ENCODE peak calls at places on chromosome 1, in five cellular contexts. One of them, this sample, is unnamed.

GRCh38 chr1:24410750-24411149 is 2.8 kb downstream of the STPG1 start:
- DNase-seq in esophagus squamous epithelium: no peak
- DNase-seq in kidney: no peak
- DNase-seq in pancreas: no peak
- DNase-seq in uterus: no peak
- DNase-seq in this sample: no peak

GRCh38 chr1:214386747-214387146 is 105.8 kb downstream of the SMYD2 start:
- DNase-seq in uterus: no peak
- DNase-seq in esophagus squamous epithelium: no peak
- DNase-seq in pancreas: no peak
- DNase-seq in kidney: no peak
- DNase-seq in this sample: peak; percentile 50

GRCh38 chr1:174815036-174815435 is 184.7 kb upstream of the CACYBP start:
- DNase-seq in pancreas: no peak
- DNase-seq in esophagus squamous epithelium: no peak
- DNase-seq in uterus: no peak
- DNase-seq in kidney: no peak
- DNase-seq in this sample: no peak

GRCh38 chr1:156160744-156161181 is 7.4 kb downstream of the SEMA4A start:
- DNase-seq in esophagus squamous epithelium: no peak
- DNase-seq in kidney: peak; percentile 94
- DNase-seq in uterus: peak; percentile 85
- DNase-seq in pancreas: peak; percentile 81
- DNase-seq in this sample: peak; percentile 94

GRCh38 chr1:6106321-6106731 is 60.6 kb downstream of the KCNAB2 start:
- DNase-seq in uterus: no peak
- DNase-seq in esophagus squamous epithelium: no peak
- DNase-seq in pancreas: peak; percentile 51
- DNase-seq in kidney: peak; percentile 57
- DNase-seq in this sample: peak; percentile 46

GRCh38 chr1:1021860-1022259 is 1.9 kb downstream of the AGRN start:
- DNase-seq in uterus: no peak
- DNase-seq in pancreas: no peak
- DNase-seq in kidney: no peak
- DNase-seq in esophagus squamous epithelium: no peak
- DNase-seq in this sample: no peak

GRCh38 chr1:7224644-7225043 is 439.4 kb downstream of the CAMTA1 start:
- DNase-seq in pancreas: no peak
- DNase-seq in uterus: no peak
- DNase-seq in esophagus squamous epithelium: no peak
- DNase-seq in kidney: no peak
- DNase-seq in this sample: no peak

GRCh38 chr1:204153667-204154066 is 1.8 kb upstream of the ETNK2 start:
- DNase-seq in pancreas: no peak
- DNase-seq in esophagus squamous epithelium: no peak
- DNase-seq in uterus: no peak
- DNase-seq in kidney: peak; percentile 28
- DNase-seq in this sample: no peak

GRCh38 chr1:202016022-202016624 is 5.7 kb downstream of the ELF3 start:
- DNase-seq in esophagus squamous epithelium: no peak
- DNase-seq in uterus: no peak
- DNase-seq in pancreas: no peak
- DNase-seq in kidney: no peak
- DNase-seq in this sample: no peak

GRCh38 chr1:220342853-220343252 is 70.6 kb upstream of the RAB3GAP2 start:
- DNase-seq in kidney: no peak
- DNase-seq in esophagus squamous epithelium: no peak
- DNase-seq in uterus: no peak
- DNase-seq in pancreas: no peak
- DNase-seq in this sample: no peak

GRCh38 chr1:28037946-28038345 is 50.5 kb downstream of the EYA3 start:
- DNase-seq in pancreas: no peak
- DNase-seq in kidney: no peak
- DNase-seq in uterus: no peak
- DNase-seq in esophagus squamous epithelium: no peak
- DNase-seq in this sample: no peak

GRCh38 chr1:25640646-25641328 is 24.2 kb downstream of the MAN1C1 start:
- DNase-seq in uterus: no peak
- DNase-seq in pancreas: no peak
- DNase-seq in kidney: no peak
- DNase-seq in esophagus squamous epithelium: no peak
- DNase-seq in this sample: no peak

GRCh38 chr1:235057385-235058306 is 71.0 kb downstream of the TOMM20 start:
- DNase-seq in uterus: no peak
- DNase-seq in pancreas: no peak
- DNase-seq in esophagus squamous epithelium: no peak
- DNase-seq in kidney: peak; percentile 32
- DNase-seq in this sample: no peak

GRCh38 chr1:235058695-235059094 is 69.9 kb downstream of the TOMM20 start:
- DNase-seq in kidney: no peak
- DNase-seq in uterus: no peak
- DNase-seq in esophagus squamous epithelium: no peak
- DNase-seq in pancreas: no peak
- DNase-seq in this sample: no peak

GRCh38 chr1:235059221-235059620 is 69.4 kb downstream of the TOMM20 start:
- DNase-seq in pancreas: no peak
- DNase-seq in esophagus squamous epithelium: no peak
- DNase-seq in uterus: no peak
- DNase-seq in kidney: peak; percentile 30
- DNase-seq in this sample: no peak

GRCh38 chr1:235063068-235063765 is 65.4 kb downstream of the TOMM20 start:
- DNase-seq in esophagus squamous epithelium: no peak
- DNase-seq in uterus: no peak
- DNase-seq in pancreas: no peak
- DNase-seq in kidney: peak; percentile 51
- DNase-seq in this sample: peak; percentile 2

DNA sequence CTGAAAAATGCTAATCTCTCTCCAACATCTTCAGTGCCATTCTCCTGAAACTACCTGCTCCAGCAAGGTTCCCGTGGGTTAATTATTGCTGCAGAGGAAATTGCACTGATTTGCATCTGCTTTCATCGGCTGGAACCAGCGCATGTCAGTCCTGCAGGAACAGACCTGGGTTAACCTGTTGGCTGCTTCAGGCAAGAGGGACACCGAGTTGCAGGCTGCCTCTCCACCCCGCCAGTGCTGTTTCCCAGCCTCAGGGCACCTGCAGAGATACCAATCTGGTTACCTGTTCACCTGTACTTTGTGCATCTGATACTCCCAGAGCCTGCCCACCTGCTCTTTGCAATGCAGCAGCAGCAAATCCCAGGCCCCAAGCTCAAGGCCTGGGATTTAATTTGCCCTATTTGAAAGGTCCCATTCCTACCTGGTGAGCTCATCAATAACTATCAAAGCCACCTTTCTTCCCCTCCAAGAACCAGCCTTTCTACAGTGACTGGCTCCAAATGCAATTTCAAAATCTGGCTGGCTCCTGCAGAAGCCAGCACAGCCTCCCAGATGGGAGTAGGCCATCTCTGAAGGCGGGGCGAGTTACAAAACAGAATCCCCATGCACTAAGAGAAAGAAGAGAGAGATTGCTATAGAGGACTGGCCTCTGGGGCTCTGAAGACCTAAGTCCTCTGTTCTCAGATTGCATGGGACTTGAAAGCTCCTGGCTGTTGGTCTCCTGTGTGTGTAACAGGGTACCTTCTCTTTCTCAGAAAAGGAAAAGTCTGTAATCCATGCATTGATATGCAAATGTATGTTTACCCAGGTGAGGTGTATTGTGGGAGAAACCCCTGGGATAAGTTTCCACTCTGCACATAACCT is 67.8 kb downstream of the TOMM20 start:
- DNase-seq in kidney: peak; percentile 70
- DNase-seq in esophagus squamous epithelium: no peak
- DNase-seq in pancreas: no peak
- DNase-seq in uterus: no peak
- DNase-seq in this sample: no peak
- H3K4me3 ChIP-seq in kidney: no peak overlapping the region
- H3K4me3 ChIP-seq in esophagus squamous epithelium: no peak overlapping the region
- H3K4me3 ChIP-seq in pancreas: no peak overlapping the region
- H3K4me3 ChIP-seq in uterus: no peak overlapping the region
- H3K4me3 ChIP-seq in this sample: no peak overlapping the region

DNA sequence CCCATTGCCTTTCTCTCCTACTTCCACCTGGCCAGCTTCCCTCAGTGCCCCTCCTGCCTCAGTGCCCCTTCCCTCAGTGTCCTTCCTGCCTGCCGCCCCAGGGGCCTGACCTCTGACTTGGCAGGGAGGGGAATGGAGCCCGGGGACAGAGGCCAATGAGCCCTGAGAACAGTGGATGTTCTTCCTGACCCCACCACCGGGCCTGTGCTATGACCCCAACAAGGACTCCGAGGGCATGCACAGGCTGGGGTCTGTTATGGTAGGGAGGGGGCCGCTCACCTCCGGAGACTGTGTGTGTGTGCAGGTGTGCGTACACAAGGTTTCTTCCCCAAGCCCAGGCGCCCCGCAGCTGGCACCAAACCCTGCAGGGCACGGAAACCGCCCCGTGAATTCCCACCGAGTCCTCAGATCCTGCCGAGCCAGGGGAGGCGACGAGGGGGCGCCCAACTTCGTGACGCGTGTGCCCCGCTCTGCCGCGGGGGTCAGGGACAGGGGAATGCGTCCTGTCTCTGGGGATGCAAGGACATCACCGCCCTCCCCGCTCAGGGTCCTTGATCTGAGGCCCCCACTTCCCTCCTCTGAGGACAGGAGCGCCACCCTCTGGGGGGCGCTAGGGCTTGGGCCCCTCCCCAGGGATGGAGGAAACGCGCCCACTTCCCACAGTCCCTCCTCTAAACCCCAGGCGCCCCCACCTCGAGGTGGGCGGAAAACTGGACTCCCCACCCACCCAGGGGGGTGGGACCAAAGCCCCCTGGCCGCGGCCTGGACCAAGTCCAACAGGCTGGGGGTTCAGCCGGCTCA is 725 bp downstream of the RAP1GAP start:
- DNase-seq in esophagus squamous epithelium: no peak
- DNase-seq in uterus: no peak
- DNase-seq in kidney: no peak
- DNase-seq in pancreas: peak; percentile 68
- DNase-seq in this sample: no peak
- H3K4me3 ChIP-seq in esophagus squamous epithelium: peak overlapping the region; percentile 33
- H3K4me3 ChIP-seq in uterus: peak overlapping the region; percentile 7
- H3K4me3 ChIP-seq in kidney: peak overlapping the region; percentile 32
- H3K4me3 ChIP-seq in pancreas: peak overlapping the region; percentile 27
- H3K4me3 ChIP-seq in this sample: peak overlapping the region; percentile 47

GRCh38 chr1:32753532-32754281 is 51.1 kb upstream of the SYNC start:
- DNase-seq in pancreas: peak; percentile 94
- DNase-seq in uterus: peak; percentile 68
- DNase-seq in esophagus squamous epithelium: no peak
- DNase-seq in kidney: peak; percentile 91
- DNase-seq in this sample: peak; percentile 70

GRCh38 chr1:32748348-32748747 is 45.8 kb upstream of the SYNC start:
- DNase-seq in pancreas: no peak
- DNase-seq in esophagus squamous epithelium: no peak
- DNase-seq in kidney: no peak
- DNase-seq in uterus: no peak
- DNase-seq in this sample: no peak

GRCh38 chr1:32749726-32750224 is 47.2 kb upstream of the SYNC start:
- DNase-seq in uterus: no peak
- DNase-seq in kidney: no peak
- DNase-seq in esophagus squamous epithelium: no peak
- DNase-seq in pancreas: no peak
- DNase-seq in this sample: no peak

GRCh38 chr1:32746130-32746529 is 43.6 kb upstream of the SYNC start:
- DNase-seq in pancreas: no peak
- DNase-seq in kidney: no peak
- DNase-seq in uterus: no peak
- DNase-seq in esophagus squamous epithelium: no peak
- DNase-seq in this sample: no peak

GRCh38 chr1:32748926-32749325 is 46.4 kb upstream of the SYNC start:
- DNase-seq in kidney: no peak
- DNase-seq in pancreas: no peak
- DNase-seq in uterus: no peak
- DNase-seq in esophagus squamous epithelium: no peak
- DNase-seq in this sample: no peak
- H3K4me3 ChIP-seq in kidney: no peak overlapping the region
- H3K4me3 ChIP-seq in pancreas: no peak overlapping the region
- H3K4me3 ChIP-seq in uterus: no peak overlapping the region
- H3K4me3 ChIP-seq in esophagus squamous epithelium: no peak overlapping the region
- H3K4me3 ChIP-seq in this sample: no peak overlapping the region

GRCh38 chr1:198220428-198220827 is 63.6 kb downstream of the NEK7 start:
- DNase-seq in uterus: no peak
- DNase-seq in kidney: no peak
- DNase-seq in esophagus squamous epithelium: no peak
- DNase-seq in pancreas: no peak
- DNase-seq in this sample: no peak
- H3K4me3 ChIP-seq in uterus: no peak overlapping the region
- H3K4me3 ChIP-seq in kidney: no peak overlapping the region
- H3K4me3 ChIP-seq in esophagus squamous epithelium: no peak overlapping the region
- H3K4me3 ChIP-seq in pancreas: no peak overlapping the region
- H3K4me3 ChIP-seq in this sample: no peak overlapping the region

DNA sequence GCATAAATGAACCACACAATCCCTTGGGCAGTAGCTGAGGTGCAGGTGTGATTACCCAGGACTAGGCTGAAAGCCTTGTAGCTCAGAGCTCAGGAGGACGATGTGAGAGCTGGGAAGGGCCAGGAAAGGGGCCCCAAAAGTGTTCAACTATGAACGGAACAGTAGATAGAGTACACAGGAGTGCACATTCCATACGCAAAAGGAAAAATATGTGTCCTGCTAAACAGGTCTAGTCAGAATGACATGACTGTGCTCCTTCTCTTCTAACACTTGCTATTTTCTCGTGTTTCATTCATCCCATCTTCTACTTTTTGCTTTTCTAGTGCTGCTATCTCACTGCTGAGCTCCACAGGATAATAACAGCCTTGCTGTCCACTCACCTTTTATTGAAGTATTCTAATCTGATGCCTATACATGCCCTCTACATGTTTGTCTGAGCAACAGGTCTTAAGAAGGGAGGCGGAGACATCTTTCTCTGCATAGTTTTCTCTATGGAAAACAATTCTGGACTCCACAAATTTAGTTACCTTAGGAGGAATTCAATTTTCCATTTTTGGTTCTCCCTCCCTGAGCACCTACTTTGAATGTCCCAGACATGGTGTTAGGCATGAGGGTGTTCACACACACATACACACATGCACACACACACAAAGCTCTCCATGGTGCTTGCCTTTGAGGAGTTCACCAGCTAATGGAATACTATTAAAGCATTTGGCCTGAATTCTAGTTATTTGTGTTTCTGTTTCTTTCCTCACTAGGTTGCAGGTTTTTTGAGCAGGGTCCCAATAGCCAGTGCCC is 3.4 kb downstream of the S100A10 start:
- DNase-seq in kidney: no peak
- DNase-seq in pancreas: no peak
- DNase-seq in esophagus squamous epithelium: no peak
- DNase-seq in uterus: no peak
- DNase-seq in this sample: no peak
- H3K4me3 ChIP-seq in kidney: no peak overlapping the region
- H3K4me3 ChIP-seq in pancreas: no peak overlapping the region
- H3K4me3 ChIP-seq in esophagus squamous epithelium: peak overlapping the region; percentile 82
- H3K4me3 ChIP-seq in uterus: no peak overlapping the region
- H3K4me3 ChIP-seq in this sample: no peak overlapping the region

This sample was measured in psoas muscle.